ENCODE peak calls at places on chromosomes 16 and 17, in five cellular contexts. One of them, this sample, is unnamed.

GRCh38 chr17:28982191-28982793 is 23.5 kb downstream of the SEZ6 start:
- DNase-seq in activated CD4-positive, CD25-positive, alpha-beta regulatory T cell: peak
- DNase-seq in transverse colon: peak
- DNase-seq in T47D: peak
- DNase-seq in left lung: no peak
- DNase-seq in this sample: no peak

GRCh38 chr17:588519-588918 is 126.1 kb downstream of the VPS53 start:
- DNase-seq in activated CD4-positive, CD25-positive, alpha-beta regulatory T cell: no peak
- DNase-seq in transverse colon: no peak
- DNase-seq in T47D: no peak
- DNase-seq in left lung: no peak
- DNase-seq in this sample: no peak

GRCh38 chr17:48981927-48982539 is 13.6 kb upstream of the GIP start:
- DNase-seq in activated CD4-positive, CD25-positive, alpha-beta regulatory T cell: no peak
- DNase-seq in transverse colon: no peak
- DNase-seq in T47D: no peak
- DNase-seq in left lung: no peak
- DNase-seq in this sample: no peak

GRCh38 chr17:9668532-9668931 is 23.2 kb downstream of the USP43 start:
- DNase-seq in activated CD4-positive, CD25-positive, alpha-beta regulatory T cell: no peak
- DNase-seq in transverse colon: no peak
- DNase-seq in T47D: no peak
- DNase-seq in left lung: no peak
- DNase-seq in this sample: no peak

GRCh38 chr16:88527186-88527936 is 42.8 kb upstream of the ZC3H18 start:
- DNase-seq in activated CD4-positive, CD25-positive, alpha-beta regulatory T cell: peak
- DNase-seq in transverse colon: peak
- DNase-seq in T47D: peak
- DNase-seq in left lung: peak
- DNase-seq in this sample: no peak

GRCh38 chr17:38861399-38861843 is 7.9 kb upstream of the RPL23 start:
- DNase-seq in activated CD4-positive, CD25-positive, alpha-beta regulatory T cell: no peak
- DNase-seq in transverse colon: no peak
- DNase-seq in T47D: no peak
- DNase-seq in left lung: no peak
- DNase-seq in this sample: peak

GRCh38 chr16:22027633-22028032 is 19.7 kb downstream of the MOSMO start:
- DNase-seq in activated CD4-positive, CD25-positive, alpha-beta regulatory T cell: no peak
- DNase-seq in transverse colon: no peak
- DNase-seq in T47D: no peak
- DNase-seq in left lung: no peak
- DNase-seq in this sample: no peak

GRCh38 chr16:82134884-82135283 is 35.1 kb downstream of the MPHOSPH6 start:
- DNase-seq in activated CD4-positive, CD25-positive, alpha-beta regulatory T cell: no peak
- DNase-seq in transverse colon: no peak
- DNase-seq in T47D: no peak
- DNase-seq in left lung: no peak
- DNase-seq in this sample: no peak

GRCh38 chr16:64627781-64628180 is 494.1 kb downstream of the CDH11 start:
- DNase-seq in activated CD4-positive, CD25-positive, alpha-beta regulatory T cell: no peak
- DNase-seq in transverse colon: no peak
- DNase-seq in T47D: no peak
- DNase-seq in left lung: peak
- DNase-seq in this sample: no peak

GRCh38 chr16:13077816-13078215 is 176.4 kb downstream of the SHISA9 start:
- DNase-seq in activated CD4-positive, CD25-positive, alpha-beta regulatory T cell: no peak
- DNase-seq in transverse colon: no peak
- DNase-seq in T47D: no peak
- DNase-seq in left lung: no peak
- DNase-seq in this sample: no peak

GRCh38 chr17:18182978-18183333 is 672 bp upstream of the ALKBH5 start:
- DNase-seq in activated CD4-positive, CD25-positive, alpha-beta regulatory T cell: peak
- DNase-seq in transverse colon: peak
- DNase-seq in T47D: no peak
- DNase-seq in left lung: peak
- DNase-seq in this sample: no peak

GRCh38 chr17:4003501-4004421 is 39.5 kb upstream of the ATP2A3 start:
- DNase-seq in activated CD4-positive, CD25-positive, alpha-beta regulatory T cell: no peak
- DNase-seq in transverse colon: peak
- DNase-seq in T47D: no peak
- DNase-seq in left lung: peak
- DNase-seq in this sample: no peak

GRCh38 chr17:60142872-60143499 is 6.8 kb upstream of the CA4 start:
- DNase-seq in activated CD4-positive, CD25-positive, alpha-beta regulatory T cell: peak
- DNase-seq in transverse colon: peak
- DNase-seq in T47D: peak
- DNase-seq in left lung: peak
- DNase-seq in this sample: peak

GRCh38 chr16:21654881-21655280 is 2.5 kb upstream of the IGSF6 start:
- DNase-seq in activated CD4-positive, CD25-positive, alpha-beta regulatory T cell: no peak
- DNase-seq in transverse colon: no peak
- DNase-seq in T47D: no peak
- DNase-seq in left lung: no peak
- DNase-seq in this sample: no peak

This sample was measured in NCI-H460.